ENCODE peak calls at places on chromosomes 6 and 20, in seven cellular contexts. One of them, this sample, is unnamed.
A peak's percentile ranks its signal among the peaks of the same experiment; 100 is the strongest.

GRCh38 chr6:137016366-137016765 is 28.4 kb downstream of the IL20RA start:
- DNase-seq in stimulated activated CD4-positive, alpha-beta T cell treated with anti-CD3 and anti-CD28 coated beads, Interleukin-1b, Interleukin-23, amount 100 ng/mL, for 48 hours: no peak
- DNase-seq in progenitor cell of endocrine pancreas: no peak
- DNase-seq in fibroblast of lung: no peak
- DNase-seq in NCI-H1694 treated with DMSO at 0.1 percent for 48 hours: no peak
- DNase-seq in erythroblast: no peak
- DNase-seq in kidney epithelial cell: no peak
- DNase-seq in this sample: peak; percentile 50

GRCh38 chr20:46601603-46602122 is 49.6 kb downstream of the SLC13A3 start:
- DNase-seq in stimulated activated CD4-positive, alpha-beta T cell treated with anti-CD3 and anti-CD28 coated beads, Interleukin-1b, Interleukin-23, amount 100 ng/mL, for 48 hours: no peak
- DNase-seq in progenitor cell of endocrine pancreas: no peak
- DNase-seq in fibroblast of lung: no peak
- DNase-seq in NCI-H1694 treated with DMSO at 0.1 percent for 48 hours: no peak
- DNase-seq in erythroblast: no peak
- DNase-seq in kidney epithelial cell: no peak
- DNase-seq in this sample: no peak

GRCh38 chr6:146775227-146775626 is 176.5 kb downstream of the ADGB start:
- DNase-seq in stimulated activated CD4-positive, alpha-beta T cell treated with anti-CD3 and anti-CD28 coated beads, Interleukin-1b, Interleukin-23, amount 100 ng/mL, for 48 hours: no peak
- DNase-seq in progenitor cell of endocrine pancreas: no peak
- DNase-seq in fibroblast of lung: peak; percentile 11
- DNase-seq in NCI-H1694 treated with DMSO at 0.1 percent for 48 hours: no peak
- DNase-seq in erythroblast: no peak
- DNase-seq in kidney epithelial cell: no peak
- DNase-seq in this sample: no peak

GRCh38 chr6:90045535-90045934 is 151.3 kb downstream of the GJA10 start:
- DNase-seq in stimulated activated CD4-positive, alpha-beta T cell treated with anti-CD3 and anti-CD28 coated beads, Interleukin-1b, Interleukin-23, amount 100 ng/mL, for 48 hours: no peak
- DNase-seq in progenitor cell of endocrine pancreas: no peak
- DNase-seq in fibroblast of lung: no peak
- DNase-seq in NCI-H1694 treated with DMSO at 0.1 percent for 48 hours: no peak
- DNase-seq in erythroblast: no peak
- DNase-seq in kidney epithelial cell: no peak
- DNase-seq in this sample: no peak

GRCh38 chr6:80332013-80332412 is 225.5 kb downstream of the BCKDHB start:
- DNase-seq in stimulated activated CD4-positive, alpha-beta T cell treated with anti-CD3 and anti-CD28 coated beads, Interleukin-1b, Interleukin-23, amount 100 ng/mL, for 48 hours: no peak
- DNase-seq in progenitor cell of endocrine pancreas: no peak
- DNase-seq in fibroblast of lung: no peak
- DNase-seq in NCI-H1694 treated with DMSO at 0.1 percent for 48 hours: peak; percentile 13
- DNase-seq in erythroblast: no peak
- DNase-seq in kidney epithelial cell: no peak
- DNase-seq in this sample: no peak

GRCh38 chr6:12296255-12296573 is 6.1 kb downstream of the EDN1 start:
- DNase-seq in stimulated activated CD4-positive, alpha-beta T cell treated with anti-CD3 and anti-CD28 coated beads, Interleukin-1b, Interleukin-23, amount 100 ng/mL, for 48 hours: no peak
- DNase-seq in progenitor cell of endocrine pancreas: no peak
- DNase-seq in fibroblast of lung: peak; percentile 53
- DNase-seq in NCI-H1694 treated with DMSO at 0.1 percent for 48 hours: no peak
- DNase-seq in erythroblast: no peak
- DNase-seq in kidney epithelial cell: no peak
- DNase-seq in this sample: peak; percentile 91

GRCh38 chr20:44231713-44232468 is 15.2 kb upstream of the GDAP1L1 start:
- DNase-seq in stimulated activated CD4-positive, alpha-beta T cell treated with anti-CD3 and anti-CD28 coated beads, Interleukin-1b, Interleukin-23, amount 100 ng/mL, for 48 hours: no peak
- DNase-seq in progenitor cell of endocrine pancreas: no peak
- DNase-seq in fibroblast of lung: no peak
- DNase-seq in NCI-H1694 treated with DMSO at 0.1 percent for 48 hours: no peak
- DNase-seq in erythroblast: peak; percentile 27
- DNase-seq in kidney epithelial cell: no peak
- DNase-seq in this sample: no peak

GRCh38 chr6:68593558-68593957 is 41.5 kb upstream of the ADGRB3 start:
- DNase-seq in stimulated activated CD4-positive, alpha-beta T cell treated with anti-CD3 and anti-CD28 coated beads, Interleukin-1b, Interleukin-23, amount 100 ng/mL, for 48 hours: no peak
- DNase-seq in progenitor cell of endocrine pancreas: no peak
- DNase-seq in fibroblast of lung: no peak
- DNase-seq in NCI-H1694 treated with DMSO at 0.1 percent for 48 hours: no peak
- DNase-seq in erythroblast: no peak
- DNase-seq in kidney epithelial cell: no peak
- DNase-seq in this sample: no peak

GRCh38 chr6:35079311-35080000 is 61.7 kb downstream of the TCP11 start:
- DNase-seq in stimulated activated CD4-positive, alpha-beta T cell treated with anti-CD3 and anti-CD28 coated beads, Interleukin-1b, Interleukin-23, amount 100 ng/mL, for 48 hours: no peak
- DNase-seq in progenitor cell of endocrine pancreas: no peak
- DNase-seq in fibroblast of lung: no peak
- DNase-seq in NCI-H1694 treated with DMSO at 0.1 percent for 48 hours: no peak
- DNase-seq in erythroblast: no peak
- DNase-seq in kidney epithelial cell: no peak
- DNase-seq in this sample: no peak

GRCh38 chr6:44932651-44933091 is 395.5 kb upstream of the RUNX2 start:
- DNase-seq in stimulated activated CD4-positive, alpha-beta T cell treated with anti-CD3 and anti-CD28 coated beads, Interleukin-1b, Interleukin-23, amount 100 ng/mL, for 48 hours: peak; percentile 16
- DNase-seq in progenitor cell of endocrine pancreas: no peak
- DNase-seq in fibroblast of lung: no peak
- DNase-seq in NCI-H1694 treated with DMSO at 0.1 percent for 48 hours: no peak
- DNase-seq in erythroblast: no peak
- DNase-seq in kidney epithelial cell: no peak
- DNase-seq in this sample: no peak

GRCh38 chr6:40326689-40327404 is 260.3 kb downstream of the LRFN2 start:
- DNase-seq in stimulated activated CD4-positive, alpha-beta T cell treated with anti-CD3 and anti-CD28 coated beads, Interleukin-1b, Interleukin-23, amount 100 ng/mL, for 48 hours: no peak
- DNase-seq in progenitor cell of endocrine pancreas: no peak
- DNase-seq in fibroblast of lung: no peak
- DNase-seq in NCI-H1694 treated with DMSO at 0.1 percent for 48 hours: no peak
- DNase-seq in erythroblast: no peak
- DNase-seq in kidney epithelial cell: no peak
- DNase-seq in this sample: no peak

GRCh38 chr6:13846841-13847240 is 32.5 kb upstream of the MCUR1 start:
- DNase-seq in stimulated activated CD4-positive, alpha-beta T cell treated with anti-CD3 and anti-CD28 coated beads, Interleukin-1b, Interleukin-23, amount 100 ng/mL, for 48 hours: no peak
- DNase-seq in progenitor cell of endocrine pancreas: no peak
- DNase-seq in fibroblast of lung: no peak
- DNase-seq in NCI-H1694 treated with DMSO at 0.1 percent for 48 hours: no peak
- DNase-seq in erythroblast: no peak
- DNase-seq in kidney epithelial cell: no peak
- DNase-seq in this sample: no peak

GRCh38 chr6:89134723-89135122 is 11.1 kb upstream of the PM20D2 start:
- DNase-seq in stimulated activated CD4-positive, alpha-beta T cell treated with anti-CD3 and anti-CD28 coated beads, Interleukin-1b, Interleukin-23, amount 100 ng/mL, for 48 hours: no peak
- DNase-seq in progenitor cell of endocrine pancreas: no peak
- DNase-seq in fibroblast of lung: no peak
- DNase-seq in NCI-H1694 treated with DMSO at 0.1 percent for 48 hours: no peak
- DNase-seq in erythroblast: no peak
- DNase-seq in kidney epithelial cell: no peak
- DNase-seq in this sample: no peak

GRCh38 chr6:111573118-111573883 is 32.4 kb downstream of the TRAF3IP2 start:
- DNase-seq in stimulated activated CD4-positive, alpha-beta T cell treated with anti-CD3 and anti-CD28 coated beads, Interleukin-1b, Interleukin-23, amount 100 ng/mL, for 48 hours: no peak
- DNase-seq in progenitor cell of endocrine pancreas: no peak
- DNase-seq in fibroblast of lung: peak; percentile 74
- DNase-seq in NCI-H1694 treated with DMSO at 0.1 percent for 48 hours: no peak
- DNase-seq in erythroblast: peak; percentile 26
- DNase-seq in kidney epithelial cell: no peak
- DNase-seq in this sample: no peak

This sample was measured in HS-27A.